ENCODE peak calls at places on chromosomes 16 and 17, in five cellular contexts. A, M, F, D and Y are unnamed samples.

GRCh38 chr17:33113281-33114010 is 121.8 kb downstream of the SPACA3 start:
- DNase-seq in A (no peak), M (no peak), F (no peak), D (no peak), Y (no peak)

GRCh38 chr17:1109606-1110523 is 69.9 kb downstream of the ABR start:
- DNase-seq in A (no peak), M (peak; percentile 86), F (no peak), D (no peak), Y (no peak)

GRCh38 chr16:51402785-51403184 is 251.7 kb upstream of the SALL1 start:
- DNase-seq in A (peak; percentile 67), M (no peak), F (no peak), D (no peak), Y (no peak)

GRCh38 chr16:78035012-78035411 is 12.7 kb downstream of the CLEC3A start:
- DNase-seq in A (no peak), M (no peak), F (no peak), D (no peak), Y (no peak)

GRCh38 chr16:80507538-80507937 is 33.3 kb upstream of the DYNLRB2 start:
- DNase-seq in A (no peak), M (no peak), F (peak; percentile 41), D (peak; percentile 25), Y (no peak)

GRCh38 chr17:47862621-47863440 is 11.9 kb upstream of the SP6 start:
- DNase-seq in A (no peak), M (no peak), F (no peak), D (no peak), Y (peak; percentile 54)

GRCh38 chr17:50916026-50916707 is 50.0 kb upstream of the TOB1 start:
- DNase-seq in A (no peak), M (no peak), F (no peak), D (no peak), Y (no peak)

GRCh38 chr17:231966-232807 is 50.7 kb upstream of the DOC2B start:
- DNase-seq in A (peak; percentile 40), M (peak; percentile 55), F (peak; percentile 6), D (peak; percentile 7), Y (no peak)

GRCh38 chr17:46212634-46213435 is 19.6 kb upstream of the KANSL1 start:
- DNase-seq in A (peak; percentile 53), M (no peak), F (no peak), D (peak; percentile 62), Y (no peak)

DNA sequence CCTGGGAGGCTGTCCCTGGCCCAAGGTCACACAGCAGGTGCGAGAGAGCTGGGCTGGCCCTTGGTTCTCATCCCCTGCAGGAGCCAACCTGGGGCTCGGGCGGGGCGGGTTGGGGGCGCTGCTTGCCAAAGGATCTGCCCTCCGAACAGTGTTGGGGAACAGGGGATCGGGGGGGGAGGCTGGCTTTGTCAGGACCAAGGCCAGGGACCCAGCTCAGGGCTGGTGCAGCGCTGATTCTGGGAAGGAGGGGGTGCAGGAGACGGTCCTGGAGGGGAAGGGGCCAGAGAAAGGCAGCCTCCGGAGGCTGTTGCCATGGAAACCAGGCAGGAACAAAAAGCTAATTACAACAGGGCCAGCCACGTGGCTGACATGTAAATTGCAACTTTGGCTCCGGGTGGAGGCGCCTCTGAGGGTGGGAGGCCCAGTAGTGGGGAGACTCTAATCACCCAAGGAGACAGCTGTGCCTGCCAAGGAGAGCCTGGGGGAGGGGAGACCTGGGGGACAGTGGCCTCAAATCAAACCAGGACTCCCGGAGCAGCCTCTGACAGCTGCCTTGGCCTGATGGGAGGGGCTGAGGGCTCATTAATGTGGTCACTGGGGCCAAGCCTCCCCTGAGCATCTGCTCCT is 1.3 kb downstream of the TUBB3 start:
- DNase-seq in A (no peak), M (peak; percentile 79), F (no peak), D (no peak), Y (no peak)
- H3K4me3 ChIP-seq in A (no peak overlapping the region), M (no peak overlapping the region), F (peak overlapping the region; percentile 77), D (no peak overlapping the region), Y (peak overlapping the region; percentile 65)

GRCh38 chr16:68743664-68744063 is 6.6 kb downstream of the CDH1 start:
- DNase-seq in A (no peak), M (no peak), F (no peak), D (no peak), Y (no peak)

GRCh38 chr16:68740628-68741346 is 3.7 kb downstream of the CDH1 start:
- DNase-seq in A (no peak), M (no peak), F (no peak), D (no peak), Y (no peak)

GRCh38 chr16:68746951-68747350 is 9.9 kb downstream of the CDH1 start:
- DNase-seq in A (no peak), M (no peak), F (no peak), D (no peak), Y (no peak)

GRCh38 chr16:68749424-68749823 is 12.3 kb downstream of the CDH1 start:
- DNase-seq in A (no peak), M (no peak), F (no peak), D (no peak), Y (no peak)

GRCh38 chr16:68744744-68745280 is 7.7 kb downstream of the CDH1 start:
- DNase-seq in A (peak; percentile 76), M (no peak), F (no peak), D (no peak), Y (no peak)
- H3K36me3 ChIP-seq in A (no peaks in the 10 kb centered on the region), M (no peaks in the 10 kb centered on the region), F (no peaks in the 10 kb centered on the region), D (no peaks in the 10 kb centered on the region), Y (no peaks in the 10 kb centered on the region)

DNA sequence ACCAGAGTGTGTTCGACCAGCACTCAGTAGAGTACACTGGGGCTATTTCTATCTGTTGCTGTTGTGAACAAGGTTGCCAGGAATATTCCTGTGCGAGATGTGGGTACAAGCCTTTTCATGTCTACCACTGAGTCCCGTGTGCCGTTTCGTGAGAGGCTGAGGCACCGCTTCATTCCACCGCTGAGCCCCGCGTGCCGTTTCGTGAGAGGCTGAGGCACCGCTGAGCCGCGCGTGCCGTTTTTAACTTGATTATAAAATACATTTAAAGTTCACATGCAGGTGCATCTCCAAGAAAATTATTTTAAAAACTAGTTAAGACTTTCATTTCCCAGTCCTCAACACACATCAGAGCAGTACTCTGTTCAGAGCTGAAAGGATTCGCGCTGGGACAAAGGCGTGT is 78.7 kb upstream of the ZNF750 start:
- DNase-seq in A (no peak), M (no peak), F (no peak), D (no peak), Y (no peak)
- H3K4me3 ChIP-seq in A (no peak overlapping the region), M (no peak overlapping the region), F (no peak overlapping the region), D (no peak overlapping the region), Y (no peak overlapping the region)

GRCh38 chr16:15049581-15050180 is 6.2 kb downstream of the NTAN1 start:
- DNase-seq in A (no peak), M (no peak), F (no peak), D (no peak), Y (no peak)

GRCh38 chr16:15052747-15053476 is 3.0 kb downstream of the NTAN1 start:
- DNase-seq in A (no peak), M (no peak), F (no peak), D (no peak), Y (no peak)

GRCh38 chr16:15054357-15055140 is 1.3 kb downstream of the NTAN1 start:
- DNase-seq in A (no peak), M (no peak), F (no peak), D (no peak), Y (no peak)

GRCh38 chr16:15053904-15054303 is 2.0 kb downstream of the NTAN1 start:
- DNase-seq in A (no peak), M (no peak), F (no peak), D (no peak), Y (no peak)

DNA sequence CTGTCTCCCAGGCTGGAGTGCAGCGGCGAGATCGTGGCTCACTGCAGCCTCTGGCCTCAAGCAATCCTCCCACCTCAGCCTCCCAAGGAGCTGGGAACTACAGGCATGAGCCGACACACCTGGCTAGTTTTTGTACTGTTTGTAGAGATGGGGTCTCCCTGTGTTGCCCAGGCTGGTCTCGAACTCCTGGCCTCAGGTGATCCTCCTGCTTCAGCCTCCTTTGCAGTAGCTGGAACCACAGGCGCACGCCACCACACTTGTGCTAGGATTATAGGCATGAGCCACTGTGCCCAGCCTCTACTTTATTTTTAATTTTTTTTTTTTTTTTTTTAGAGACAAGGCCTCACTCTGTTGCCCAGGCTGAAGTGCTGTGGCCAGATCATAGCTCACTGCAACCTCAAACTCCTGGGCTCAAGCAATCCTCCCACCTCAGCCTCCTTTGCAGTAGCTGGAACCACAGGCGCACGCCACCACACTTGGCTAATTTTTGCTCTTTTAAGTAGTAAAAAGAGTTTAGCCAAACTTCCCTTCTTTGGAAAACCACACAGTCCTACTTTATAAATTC is 4.4 kb downstream of the NTAN1 start:
- DNase-seq in A (no peak), M (no peak), F (no peak), D (no peak), Y (no peak)
- H3K36me3 ChIP-seq in A (no peaks in the 10 kb centered on the region), M (no peaks in the 10 kb centered on the region), F (peaks cover 13% of the 10 kb centered on the region), D (no peaks in the 10 kb centered on the region), Y (peaks cover 3% of the 10 kb centered on the region)

GRCh38 chr16:81888520-81889394 is 109.7 kb downstream of the PLCG2 start:
- DNase-seq in A (peak; percentile 86), M (no peak), F (no peak), D (no peak), Y (no peak)
- H3K4me3 ChIP-seq in A (no peak overlapping the region), M (no peak overlapping the region), F (no peak overlapping the region), D (no peak overlapping the region), Y (no peak overlapping the region)

GRCh38 chr17:17134051-17134951 is 71.8 kb downstream of the PLD6 start:
- DNase-seq in A (no peak), M (no peak), F (no peak), D (no peak), Y (no peak)
- H3K36me3 ChIP-seq in A (no peaks in the 10 kb centered on the region), M (no peaks in the 10 kb centered on the region), F (peaks cover 93% of the 10 kb centered on the region), D (no peaks in the 10 kb centered on the region), Y (peaks cover 67% of the 10 kb centered on the region)

DNA sequence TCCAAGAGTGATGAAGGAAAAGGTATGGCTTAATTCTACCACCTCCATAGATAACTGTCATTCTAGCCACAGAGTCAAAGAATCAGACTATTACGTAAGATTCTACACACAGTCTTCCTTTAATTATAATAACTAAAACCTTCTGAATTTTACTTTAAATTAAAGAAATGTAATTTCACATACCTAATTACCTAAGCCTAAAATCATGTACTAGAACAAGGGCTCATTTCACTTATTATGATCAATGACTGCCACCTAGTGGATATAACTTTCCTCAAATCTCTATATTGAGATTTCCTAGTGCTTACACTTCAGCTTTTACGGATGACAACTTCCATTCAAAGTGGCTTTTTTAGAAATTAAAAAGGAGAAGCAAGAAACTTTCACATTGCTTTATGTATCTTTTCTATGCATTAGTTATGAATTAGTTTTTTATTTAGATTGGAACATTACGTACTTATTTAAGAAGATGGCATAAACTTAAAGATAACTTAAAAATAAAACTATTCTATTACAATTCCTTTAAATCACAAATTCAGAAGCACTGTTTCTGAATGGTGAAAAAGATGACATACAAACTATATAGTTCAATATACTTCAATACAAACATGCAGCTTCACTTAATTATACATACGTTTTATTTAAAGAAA is 18.2 kb upstream of the ABCA10 start:
- DNase-seq in A (no peak), M (no peak), F (no peak), D (no peak), Y (no peak)
- H3K4me3 ChIP-seq in A (no peak overlapping the region), M (no peak overlapping the region), F (no peak overlapping the region), D (no peak overlapping the region), Y (no peak overlapping the region)

GRCh38 chr17:66691644-66692500 is 143.0 kb upstream of the CACNG5 start:
- DNase-seq in A (no peak), M (no peak), F (no peak), D (no peak), Y (no peak)
- H3K36me3 ChIP-seq in A (no peaks in the 10 kb centered on the region), M (no peaks in the 10 kb centered on the region), F (peaks cover 16% of the 10 kb centered on the region), D (no peaks in the 10 kb centered on the region), Y (peaks cover 16% of the 10 kb centered on the region)